ENCODE peak calls at places on chromosomes 5 and 9, in four cellular contexts. One of them, this sample, is unnamed.

GRCh38 chr5:96794757-96795156 is 13.0 kb downstream of the ERAP1 start:
- DNase-seq in breast epithelium: no peak
- DNase-seq in GM20000: no peak
- DNase-seq in coronary artery: no peak
- DNase-seq in this sample: no peak

GRCh38 chr9:6584881-6585597 is 60.5 kb downstream of the GLDC start:
- DNase-seq in breast epithelium: no peak
- DNase-seq in coronary artery: no peak
- DNase-seq in GM20000: peak; percentile 35
- DNase-seq in this sample: no peak

GRCh38 chr9:27181381-27181780 is 72.4 kb downstream of the TEK start:
- DNase-seq in breast epithelium: no peak
- DNase-seq in coronary artery: no peak
- DNase-seq in GM20000: no peak
- DNase-seq in this sample: no peak

GRCh38 chr5:1762121-1762877 is 37.3 kb downstream of the MRPL36 start:
- DNase-seq in coronary artery: peak; percentile 56
- DNase-seq in breast epithelium: no peak
- DNase-seq in GM20000: no peak
- DNase-seq in this sample: no peak

GRCh38 chr9:35741740-35742139 is 7.3 kb downstream of the GBA2 start:
- DNase-seq in coronary artery: peak; percentile 35
- DNase-seq in breast epithelium: no peak
- DNase-seq in GM20000: no peak
- DNase-seq in this sample: no peak

GRCh38 chr5:88868453-88869068 is 14.4 kb downstream of the MEF2C start:
- DNase-seq in GM20000: no peak
- DNase-seq in coronary artery: no peak
- DNase-seq in breast epithelium: no peak
- DNase-seq in this sample: no peak

GRCh38 chr5:158553195-158553945 is 546.3 kb downstream of the EBF1 start:
- DNase-seq in breast epithelium: no peak
- DNase-seq in coronary artery: no peak
- DNase-seq in GM20000: no peak
- DNase-seq in this sample: no peak

GRCh38 chr9:23686257-23686656 is 139.8 kb downstream of the ELAVL2 start:
- DNase-seq in breast epithelium: no peak
- DNase-seq in GM20000: no peak
- DNase-seq in coronary artery: no peak
- DNase-seq in this sample: no peak

GRCh38 chr9:93596399-93596798 is 20.0 kb downstream of the PHF2 start:
- DNase-seq in GM20000: no peak
- DNase-seq in coronary artery: no peak
- DNase-seq in breast epithelium: no peak
- DNase-seq in this sample: no peak

GRCh38 chr9:16321461-16322119 is 548.9 kb downstream of the BNC2 start:
- DNase-seq in breast epithelium: no peak
- DNase-seq in GM20000: no peak
- DNase-seq in coronary artery: peak; percentile 65
- DNase-seq in this sample: no peak

GRCh38 chr5:38032149-38032548 is 192.3 kb upstream of the GDNF start:
- DNase-seq in breast epithelium: no peak
- DNase-seq in GM20000: no peak
- DNase-seq in coronary artery: no peak
- DNase-seq in this sample: no peak

GRCh38 chr9:89740722-89741121 is 135.9 kb downstream of the GADD45G start:
- DNase-seq in breast epithelium: no peak
- DNase-seq in GM20000: peak; percentile 58
- DNase-seq in coronary artery: no peak
- DNase-seq in this sample: no peak

GRCh38 chr5:7320641-7321170 is 75.2 kb upstream of the ADCY2 start:
- DNase-seq in coronary artery: no peak
- DNase-seq in breast epithelium: no peak
- DNase-seq in GM20000: no peak
- DNase-seq in this sample: no peak

GRCh38 chr5:1476967-1477310 is 31.7 kb upstream of the SLC6A3 start:
- DNase-seq in breast epithelium: no peak
- DNase-seq in coronary artery: no peak
- DNase-seq in GM20000: no peak
- DNase-seq in this sample: no peak

GRCh38 chr5:154196955-154197652 is 6.6 kb downstream of the GALNT10 start:
- DNase-seq in GM20000: no peak
- DNase-seq in breast epithelium: no peak
- DNase-seq in coronary artery: no peak
- DNase-seq in this sample: no peak

GRCh38 chr9:136665111-136665703 is 2.5 kb downstream of the EGFL7 start:
- DNase-seq in coronary artery: no peak
- DNase-seq in breast epithelium: no peak
- DNase-seq in GM20000: peak; percentile 84
- DNase-seq in this sample: peak; percentile 71

GRCh38 chr9:73009649-73010288 is 56.9 kb upstream of the ALDH1A1 start:
- DNase-seq in GM20000: no peak
- DNase-seq in breast epithelium: no peak
- DNase-seq in coronary artery: no peak
- DNase-seq in this sample: no peak

GRCh38 chr9:108186996-108187395 is 668.8 kb downstream of the ACTL7B start:
- DNase-seq in coronary artery: no peak
- DNase-seq in GM20000: no peak
- DNase-seq in breast epithelium: no peak
- DNase-seq in this sample: no peak

GRCh38 chr9:2718001-2718697 is 839 bp downstream of the KCNV2 start:
- DNase-seq in breast epithelium: no peak
- DNase-seq in coronary artery: no peak
- DNase-seq in GM20000: no peak
- DNase-seq in this sample: no peak

GRCh38 chr9:100167912-100168775 is 69.1 kb downstream of the INVS start:
- DNase-seq in coronary artery: no peak
- DNase-seq in GM20000: no peak
- DNase-seq in breast epithelium: no peak
- DNase-seq in this sample: no peak

GRCh38 chr5:160076997-160077396 is 42.3 kb downstream of the PWWP2A start:
- DNase-seq in breast epithelium: no peak
- DNase-seq in GM20000: no peak
- DNase-seq in coronary artery: no peak
- DNase-seq in this sample: no peak
- TF ChIP-seq CTCF in breast epithelium: no peak
- TF ChIP-seq CTCF in GM20000: no peak
- TF ChIP-seq CTCF in coronary artery: no peak
- TF ChIP-seq CTCF in this sample: no peak

GRCh38 chr5:126172812-126173211 is 250.4 kb upstream of the GRAMD2B start:
- DNase-seq in breast epithelium: no peak
- DNase-seq in coronary artery: no peak
- DNase-seq in GM20000: no peak
- DNase-seq in this sample: no peak
- TF ChIP-seq CTCF in breast epithelium: no peak
- TF ChIP-seq CTCF in coronary artery: no peak
- TF ChIP-seq CTCF in GM20000: no peak
- TF ChIP-seq CTCF in this sample: no peak

GRCh38 chr5:67989457-67989856 is 226.1 kb upstream of the PIK3R1 start:
- DNase-seq in GM20000: no peak
- DNase-seq in coronary artery: no peak
- DNase-seq in breast epithelium: no peak
- DNase-seq in this sample: no peak
- TF ChIP-seq CTCF in GM20000: no peak
- TF ChIP-seq CTCF in coronary artery: no peak
- TF ChIP-seq CTCF in breast epithelium: no peak
- TF ChIP-seq CTCF in this sample: no peak

DNA sequence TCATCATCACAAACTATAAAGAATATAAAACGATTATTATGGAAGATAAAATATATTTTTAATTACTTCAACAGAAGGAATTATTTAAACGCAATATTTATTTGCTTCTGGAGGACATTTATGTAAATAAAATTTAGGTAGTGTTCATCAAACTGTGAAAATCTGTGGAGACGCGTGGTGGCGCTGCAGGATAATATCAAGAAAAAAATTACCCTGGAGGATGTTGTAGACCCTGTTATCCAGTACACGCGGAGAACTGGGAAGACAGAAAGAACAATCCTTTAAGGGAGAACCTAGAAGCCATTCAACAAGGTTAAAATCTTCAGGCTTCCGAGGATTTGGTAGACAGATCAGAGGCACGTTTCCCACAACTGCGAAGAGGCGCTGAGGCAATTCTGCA is at the start of gene PCDHB12:
- DNase-seq in GM20000: no peak
- DNase-seq in coronary artery: no peak
- DNase-seq in breast epithelium: no peak
- DNase-seq in this sample: no peak
- TF ChIP-seq CTCF in GM20000: no peak
- TF ChIP-seq CTCF in coronary artery: no peak
- TF ChIP-seq CTCF in breast epithelium: no peak
- TF ChIP-seq CTCF in this sample: no peak

GRCh38 chr5:40601198-40601868 is 78.4 kb upstream of the PTGER4 start:
- DNase-seq in breast epithelium: no peak
- DNase-seq in GM20000: no peak
- DNase-seq in coronary artery: no peak
- DNase-seq in this sample: no peak

GRCh38 chr5:40605295-40605958 is 74.3 kb upstream of the PTGER4 start:
- DNase-seq in breast epithelium: no peak
- DNase-seq in GM20000: no peak
- DNase-seq in coronary artery: no peak
- DNase-seq in this sample: no peak

GRCh38 chr5:40606077-40606765 is 73.5 kb upstream of the PTGER4 start:
- DNase-seq in GM20000: no peak
- DNase-seq in coronary artery: no peak
- DNase-seq in breast epithelium: no peak
- DNase-seq in this sample: no peak

GRCh38 chr5:40603378-40603777 is 76.3 kb upstream of the PTGER4 start:
- DNase-seq in coronary artery: no peak
- DNase-seq in GM20000: no peak
- DNase-seq in breast epithelium: no peak
- DNase-seq in this sample: no peak

GRCh38 chr5:40607202-40607601 is 72.5 kb upstream of the PTGER4 start:
- DNase-seq in GM20000: no peak
- DNase-seq in breast epithelium: no peak
- DNase-seq in coronary artery: no peak
- DNase-seq in this sample: no peak
- TF ChIP-seq CTCF in GM20000: no peak
- TF ChIP-seq CTCF in breast epithelium: no peak
- TF ChIP-seq CTCF in coronary artery: no peak
- TF ChIP-seq CTCF in this sample: no peak

GRCh38 chr5:132662925-132663770 is 5.2 kb downstream of the IL13 start:
- DNase-seq in GM20000: peak; percentile 86
- DNase-seq in breast epithelium: no peak
- DNase-seq in coronary artery: peak; percentile 69
- DNase-seq in this sample: no peak
- TF ChIP-seq CTCF in GM20000: no peak
- TF ChIP-seq CTCF in breast epithelium: no peak
- TF ChIP-seq CTCF in coronary artery: no peak
- TF ChIP-seq CTCF in this sample: no peak

GRCh38 chr5:174409070-174409469 is 315.3 kb upstream of the MSX2 start:
- DNase-seq in GM20000: no peak
- DNase-seq in breast epithelium: no peak
- DNase-seq in coronary artery: no peak
- DNase-seq in this sample: no peak
- TF ChIP-seq CTCF in GM20000: peak; percentile 5
- TF ChIP-seq CTCF in breast epithelium: no peak
- TF ChIP-seq CTCF in coronary artery: no peak
- TF ChIP-seq CTCF in this sample: peak; percentile 14

This sample was measured in D721Med.